ENCODE peak calls at places on chromosomes 3 and 15, in ten cellular contexts. One of them, this sample, is unnamed.
A peak's percentile ranks its signal among the peaks of the same experiment; 100 is the strongest.

GRCh38 chr3:115760722-115761121 is 137.4 kb downstream of the GAP43 start:
- DNase-seq in bronchial epithelial cell: no peak
- DNase-seq in KG1: no peak
- DNase-seq in adrenal gland: no peak
- DNase-seq in AML-193: no peak
- DNase-seq in AG10803: no peak
- DNase-seq in coronary artery: no peak
- DNase-seq in astrocyte of the spinal cord: no peak
- DNase-seq in body of pancreas: no peak
- DNase-seq in T-helper 2 cell: no peak
- DNase-seq in this sample: no peak

GRCh38 chr3:172285844-172286243 is 162.4 kb downstream of the GHSR start:
- DNase-seq in bronchial epithelial cell: peak; percentile 34
- DNase-seq in KG1: no peak
- DNase-seq in adrenal gland: no peak
- DNase-seq in AML-193: no peak
- DNase-seq in AG10803: peak; percentile 83
- DNase-seq in coronary artery: no peak
- DNase-seq in astrocyte of the spinal cord: peak; percentile 70
- DNase-seq in body of pancreas: no peak
- DNase-seq in T-helper 2 cell: no peak
- DNase-seq in this sample: no peak

GRCh38 chr3:152737021-152737908 is 97.7 kb upstream of the P2RY1 start:
- DNase-seq in bronchial epithelial cell: peak; percentile 90
- DNase-seq in KG1: no peak
- DNase-seq in adrenal gland: no peak
- DNase-seq in AML-193: peak; percentile 53
- DNase-seq in AG10803: peak; percentile 76
- DNase-seq in coronary artery: no peak
- DNase-seq in astrocyte of the spinal cord: peak; percentile 89
- DNase-seq in body of pancreas: no peak
- DNase-seq in T-helper 2 cell: no peak
- DNase-seq in this sample: no peak

GRCh38 chr3:46586738-46587246 is 20.7 kb upstream of the LRRC2 start:
- DNase-seq in bronchial epithelial cell: no peak
- DNase-seq in KG1: no peak
- DNase-seq in adrenal gland: no peak
- DNase-seq in AML-193: no peak
- DNase-seq in AG10803: no peak
- DNase-seq in coronary artery: no peak
- DNase-seq in astrocyte of the spinal cord: no peak
- DNase-seq in body of pancreas: no peak
- DNase-seq in T-helper 2 cell: no peak
- DNase-seq in this sample: no peak

GRCh38 chr3:108940166-108940565 is 13.5 kb downstream of the GUCA1C start:
- DNase-seq in bronchial epithelial cell: no peak
- DNase-seq in KG1: no peak
- DNase-seq in adrenal gland: no peak
- DNase-seq in AML-193: no peak
- DNase-seq in AG10803: no peak
- DNase-seq in coronary artery: no peak
- DNase-seq in astrocyte of the spinal cord: no peak
- DNase-seq in body of pancreas: no peak
- DNase-seq in T-helper 2 cell: no peak
- DNase-seq in this sample: no peak

GRCh38 chr15:50909044-50909342 is 510 bp downstream of the AP4E1 start:
- DNase-seq in bronchial epithelial cell: peak; percentile 33
- DNase-seq in KG1: no peak
- DNase-seq in adrenal gland: no peak
- DNase-seq in AML-193: no peak
- DNase-seq in AG10803: no peak
- DNase-seq in coronary artery: no peak
- DNase-seq in astrocyte of the spinal cord: peak; percentile 48
- DNase-seq in body of pancreas: no peak
- DNase-seq in T-helper 2 cell: no peak
- DNase-seq in this sample: no peak

GRCh38 chr15:41870689-41871081 is 23.2 kb downstream of the SPTBN5 start:
- DNase-seq in bronchial epithelial cell: peak; percentile 94
- DNase-seq in KG1: no peak
- DNase-seq in adrenal gland: peak; percentile 88
- DNase-seq in AML-193: no peak
- DNase-seq in AG10803: no peak
- DNase-seq in coronary artery: no peak
- DNase-seq in astrocyte of the spinal cord: peak; percentile 76
- DNase-seq in body of pancreas: no peak
- DNase-seq in T-helper 2 cell: peak; percentile 50
- DNase-seq in this sample: no peak

GRCh38 chr15:80183886-80184285 is 31.1 kb downstream of the FAH start:
- DNase-seq in bronchial epithelial cell: no peak
- DNase-seq in KG1: no peak
- DNase-seq in adrenal gland: peak; percentile 35
- DNase-seq in AML-193: no peak
- DNase-seq in AG10803: no peak
- DNase-seq in coronary artery: no peak
- DNase-seq in astrocyte of the spinal cord: no peak
- DNase-seq in body of pancreas: no peak
- DNase-seq in T-helper 2 cell: no peak
- DNase-seq in this sample: no peak

GRCh38 chr3:72347819-72348319 is 500.4 kb downstream of the SHQ1 start:
- DNase-seq in bronchial epithelial cell: peak; percentile 80
- DNase-seq in KG1: peak; percentile 51
- DNase-seq in adrenal gland: peak; percentile 70
- DNase-seq in AML-193: peak; percentile 98
- DNase-seq in AG10803: peak; percentile 91
- DNase-seq in coronary artery: peak; percentile 89
- DNase-seq in astrocyte of the spinal cord: peak; percentile 90
- DNase-seq in body of pancreas: peak; percentile 66
- DNase-seq in T-helper 2 cell: peak; percentile 51
- DNase-seq in this sample: peak; percentile 92

GRCh38 chr3:31409866-31410265 is 122.9 kb upstream of the STT3B start:
- DNase-seq in bronchial epithelial cell: no peak
- DNase-seq in KG1: no peak
- DNase-seq in adrenal gland: no peak
- DNase-seq in AML-193: no peak
- DNase-seq in AG10803: no peak
- DNase-seq in coronary artery: no peak
- DNase-seq in astrocyte of the spinal cord: no peak
- DNase-seq in body of pancreas: no peak
- DNase-seq in T-helper 2 cell: no peak
- DNase-seq in this sample: no peak

GRCh38 chr15:76310470-76311070 is 699 bp downstream of the ETFA start:
- DNase-seq in bronchial epithelial cell: no peak
- DNase-seq in KG1: no peak
- DNase-seq in adrenal gland: no peak
- DNase-seq in AML-193: peak; percentile 16
- DNase-seq in AG10803: peak; percentile 38
- DNase-seq in coronary artery: no peak
- DNase-seq in astrocyte of the spinal cord: peak; percentile 25
- DNase-seq in body of pancreas: no peak
- DNase-seq in T-helper 2 cell: no peak
- DNase-seq in this sample: no peak

GRCh38 chr3:54443572-54444161 is 321.3 kb downstream of the CACNA2D3 start:
- DNase-seq in bronchial epithelial cell: no peak
- DNase-seq in KG1: no peak
- DNase-seq in adrenal gland: no peak
- DNase-seq in AML-193: no peak
- DNase-seq in AG10803: peak; percentile 12
- DNase-seq in coronary artery: no peak
- DNase-seq in astrocyte of the spinal cord: no peak
- DNase-seq in body of pancreas: no peak
- DNase-seq in T-helper 2 cell: no peak
- DNase-seq in this sample: no peak

This sample was measured in thoracic aorta.